ENCODE peak calls at places on chromosomes 6 and 20, in five cellular contexts. One of them, this sample, is unnamed.

GRCh38 chr6:38427492-38428210 is 212.1 kb downstream of the BTBD9 start:
- DNase-seq in adrenal gland: no peak
- DNase-seq in prostate gland: no peak
- DNase-seq in transverse colon: no peak
- DNase-seq in upper lobe of left lung: no peak
- DNase-seq in this sample: no peak

GRCh38 chr20:4957939-4958362 is 43.4 kb downstream of the SLC23A2 start:
- DNase-seq in upper lobe of left lung: peak; percentile 49
- DNase-seq in transverse colon: no peak
- DNase-seq in adrenal gland: peak; percentile 51
- DNase-seq in prostate gland: no peak
- DNase-seq in this sample: no peak

GRCh38 chr20:47368301-47368700 is 11.8 kb upstream of the ZMYND8 start:
- DNase-seq in adrenal gland: no peak
- DNase-seq in transverse colon: no peak
- DNase-seq in upper lobe of left lung: no peak
- DNase-seq in prostate gland: no peak
- DNase-seq in this sample: no peak

GRCh38 chr20:58271596-58272460 is 37.7 kb upstream of the RAB22A start:
- DNase-seq in prostate gland: no peak
- DNase-seq in upper lobe of left lung: no peak
- DNase-seq in adrenal gland: no peak
- DNase-seq in transverse colon: no peak
- DNase-seq in this sample: no peak

GRCh38 chr6:44512868-44513641 is 125.5 kb downstream of the CDC5L start:
- DNase-seq in adrenal gland: no peak
- DNase-seq in transverse colon: no peak
- DNase-seq in upper lobe of left lung: no peak
- DNase-seq in prostate gland: no peak
- DNase-seq in this sample: no peak

GRCh38 chr6:11855743-11856142 is 77.1 kb upstream of the ADTRP start:
- DNase-seq in transverse colon: no peak
- DNase-seq in adrenal gland: no peak
- DNase-seq in upper lobe of left lung: no peak
- DNase-seq in prostate gland: no peak
- DNase-seq in this sample: no peak

GRCh38 chr6:18081669-18082037 is 40.8 kb downstream of the NHLRC1 start:
- DNase-seq in prostate gland: no peak
- DNase-seq in adrenal gland: no peak
- DNase-seq in transverse colon: no peak
- DNase-seq in upper lobe of left lung: no peak
- DNase-seq in this sample: no peak

GRCh38 chr6:105644073-105644489 is 241.2 kb upstream of the PREP start:
- DNase-seq in transverse colon: no peak
- DNase-seq in adrenal gland: no peak
- DNase-seq in prostate gland: no peak
- DNase-seq in upper lobe of left lung: no peak
- DNase-seq in this sample: no peak

GRCh38 chr6:163327165-163327880 is 87.2 kb upstream of the QKI start:
- DNase-seq in transverse colon: no peak
- DNase-seq in adrenal gland: no peak
- DNase-seq in upper lobe of left lung: no peak
- DNase-seq in prostate gland: no peak
- DNase-seq in this sample: no peak

GRCh38 chr6:39847216-39847615 is 55.0 kb downstream of the DAAM2 start:
- DNase-seq in upper lobe of left lung: no peak
- DNase-seq in adrenal gland: no peak
- DNase-seq in transverse colon: no peak
- DNase-seq in prostate gland: no peak
- DNase-seq in this sample: peak; percentile 47

GRCh38 chr20:39853664-39854063 is 835.4 kb downstream of the MAFB start:
- DNase-seq in upper lobe of left lung: no peak
- DNase-seq in prostate gland: no peak
- DNase-seq in adrenal gland: no peak
- DNase-seq in transverse colon: no peak
- DNase-seq in this sample: no peak

GRCh38 chr6:129890701-129891100 is 29.6 kb upstream of the TMEM244 start:
- DNase-seq in transverse colon: no peak
- DNase-seq in upper lobe of left lung: no peak
- DNase-seq in adrenal gland: no peak
- DNase-seq in prostate gland: no peak
- DNase-seq in this sample: no peak

GRCh38 chr20:18805881-18806280 is 7.7 kb upstream of the SCP2D1 start:
- DNase-seq in prostate gland: no peak
- DNase-seq in adrenal gland: no peak
- DNase-seq in transverse colon: no peak
- DNase-seq in upper lobe of left lung: no peak
- DNase-seq in this sample: no peak

GRCh38 chr6:89082439-89082838 is 1.9 kb downstream of the PNRC1 start:
- DNase-seq in transverse colon: no peak
- DNase-seq in adrenal gland: no peak
- DNase-seq in prostate gland: peak; percentile 15
- DNase-seq in upper lobe of left lung: no peak
- DNase-seq in this sample: no peak

GRCh38 chr20:57167971-57168693 is 98.3 kb downstream of the BMP7 start:
- DNase-seq in upper lobe of left lung: peak; percentile 28
- DNase-seq in adrenal gland: no peak
- DNase-seq in prostate gland: no peak
- DNase-seq in transverse colon: no peak
- DNase-seq in this sample: no peak

GRCh38 chr6:52305948-52306767 is 21.6 kb upstream of the MCM3 start:
- DNase-seq in adrenal gland: no peak
- DNase-seq in prostate gland: no peak
- DNase-seq in transverse colon: no peak
- DNase-seq in upper lobe of left lung: no peak
- DNase-seq in this sample: no peak

GRCh38 chr6:129252377-129253071 is 369.6 kb downstream of the LAMA2 start:
- DNase-seq in upper lobe of left lung: no peak
- DNase-seq in adrenal gland: no peak
- DNase-seq in transverse colon: no peak
- DNase-seq in prostate gland: no peak
- DNase-seq in this sample: no peak

GRCh38 chr20:32537657-32538525 is 47.2 kb downstream of the NOL4L start:
- DNase-seq in transverse colon: no peak
- DNase-seq in prostate gland: no peak
- DNase-seq in upper lobe of left lung: no peak
- DNase-seq in adrenal gland: no peak
- DNase-seq in this sample: no peak

GRCh38 chr20:1894951-1895673 is at the start of gene SIRPA:
- DNase-seq in adrenal gland: peak; percentile 79
- DNase-seq in upper lobe of left lung: peak; percentile 49
- DNase-seq in prostate gland: peak; percentile 58
- DNase-seq in transverse colon: peak; percentile 49
- DNase-seq in this sample: peak; percentile 77

GRCh38 chr6:92114091-92114490 is 1305.3 kb downstream of the EPHA7 start:
- DNase-seq in upper lobe of left lung: no peak
- DNase-seq in transverse colon: no peak
- DNase-seq in prostate gland: no peak
- DNase-seq in adrenal gland: no peak
- DNase-seq in this sample: no peak

GRCh38 chr20:13492001-13492480 is 146.7 kb downstream of the TASP1 start:
- DNase-seq in adrenal gland: no peak
- DNase-seq in upper lobe of left lung: no peak
- DNase-seq in prostate gland: peak; percentile 25
- DNase-seq in transverse colon: no peak
- DNase-seq in this sample: peak; percentile 23

GRCh38 chr6:20483902-20484497 is 50.3 kb upstream of the CDKAL1 start:
- DNase-seq in transverse colon: no peak
- DNase-seq in prostate gland: no peak
- DNase-seq in adrenal gland: no peak
- DNase-seq in upper lobe of left lung: no peak
- DNase-seq in this sample: no peak

GRCh38 chr6:146775227-146775626 is 176.5 kb downstream of the ADGB start:
- DNase-seq in prostate gland: no peak
- DNase-seq in transverse colon: no peak
- DNase-seq in adrenal gland: no peak
- DNase-seq in upper lobe of left lung: no peak
- DNase-seq in this sample: no peak

GRCh38 chr6:156582509-156582992 is 194.6 kb upstream of the ARID1B start:
- DNase-seq in prostate gland: no peak
- DNase-seq in adrenal gland: no peak
- DNase-seq in upper lobe of left lung: no peak
- DNase-seq in transverse colon: peak; percentile 43
- DNase-seq in this sample: no peak

GRCh38 chr6:95364016-95364604 is 213.2 kb upstream of the MANEA start:
- DNase-seq in transverse colon: no peak
- DNase-seq in upper lobe of left lung: no peak
- DNase-seq in prostate gland: no peak
- DNase-seq in adrenal gland: no peak
- DNase-seq in this sample: no peak

GRCh38 chr6:63644668-63645326 is 9.2 kb downstream of the PHF3 start:
- DNase-seq in adrenal gland: no peak
- DNase-seq in transverse colon: no peak
- DNase-seq in upper lobe of left lung: peak; percentile 25
- DNase-seq in prostate gland: no peak
- DNase-seq in this sample: no peak

GRCh38 chr6:129317931-129318820 is 391.8 kb downstream of the ARHGAP18 start:
- DNase-seq in adrenal gland: no peak
- DNase-seq in prostate gland: no peak
- DNase-seq in transverse colon: no peak
- DNase-seq in upper lobe of left lung: no peak
- DNase-seq in this sample: peak; percentile 21

GRCh38 chr20:24227600-24227999 is 239.0 kb upstream of the GGTLC1 start:
- DNase-seq in adrenal gland: no peak
- DNase-seq in prostate gland: no peak
- DNase-seq in upper lobe of left lung: no peak
- DNase-seq in transverse colon: no peak
- DNase-seq in this sample: no peak
- H3K4me3 ChIP-seq in adrenal gland: no peak overlapping the region
- H3K4me3 ChIP-seq in prostate gland: no peak overlapping the region
- H3K4me3 ChIP-seq in upper lobe of left lung: no peak overlapping the region
- H3K4me3 ChIP-seq in transverse colon: no peak overlapping the region
- H3K4me3 ChIP-seq in this sample: no peak overlapping the region

DNA sequence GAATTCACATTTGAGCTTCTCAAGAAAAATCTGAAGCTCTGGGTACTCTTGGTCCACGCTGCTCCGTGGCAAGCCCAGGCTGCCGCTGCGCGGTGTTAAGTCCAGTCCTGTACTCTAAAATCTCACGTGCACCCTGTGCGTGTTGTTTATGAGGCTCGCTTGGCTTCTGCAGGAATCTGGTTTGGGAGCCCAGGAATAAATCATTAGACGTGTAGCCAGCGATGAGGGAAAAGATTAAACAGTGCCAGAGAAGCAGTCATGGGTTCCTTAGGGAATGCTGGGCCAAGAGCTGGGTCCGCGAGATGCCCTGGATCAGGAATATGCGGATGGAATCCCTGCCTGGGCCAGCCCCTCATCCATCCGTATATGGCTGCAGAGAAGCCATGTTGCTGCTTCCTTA is 87.3 kb downstream of the KCNB1 start:
- DNase-seq in adrenal gland: no peak
- DNase-seq in upper lobe of left lung: no peak
- DNase-seq in transverse colon: peak; percentile 43
- DNase-seq in prostate gland: peak; percentile 55
- DNase-seq in this sample: peak; percentile 91
- TF ChIP-seq POLR2A in adrenal gland: no peak
- TF ChIP-seq POLR2A in upper lobe of left lung: no peak
- TF ChIP-seq POLR2A in transverse colon: no peak
- TF ChIP-seq POLR2A in prostate gland: no peak
- TF ChIP-seq POLR2A in this sample: no peak

GRCh38 chr20:11231742-11232141 is 557.9 kb upstream of the JAG1 start:
- DNase-seq in prostate gland: no peak
- DNase-seq in transverse colon: no peak
- DNase-seq in upper lobe of left lung: no peak
- DNase-seq in adrenal gland: no peak
- DNase-seq in this sample: no peak
- TF ChIP-seq CTCF in prostate gland: no peak
- TF ChIP-seq CTCF in transverse colon: no peak
- TF ChIP-seq CTCF in upper lobe of left lung: no peak
- TF ChIP-seq CTCF in adrenal gland: no peak
- TF ChIP-seq CTCF in this sample: no peak

GRCh38 chr6:155077784-155078183 is 82.7 kb downstream of the TIAM2 start:
- DNase-seq in prostate gland: no peak
- DNase-seq in upper lobe of left lung: no peak
- DNase-seq in transverse colon: no peak
- DNase-seq in adrenal gland: no peak
- DNase-seq in this sample: no peak
- H3K4me3 ChIP-seq in prostate gland: no peak overlapping the region
- H3K4me3 ChIP-seq in upper lobe of left lung: no peak overlapping the region
- H3K4me3 ChIP-seq in transverse colon: no peak overlapping the region
- H3K4me3 ChIP-seq in adrenal gland: no peak overlapping the region
- H3K4me3 ChIP-seq in this sample: no peak overlapping the region